ENCODE peak calls at places on chromosomes 7 and 10, in ten cellular contexts. L is activated T-cell treated with anti-CD3 and anti-CD28 coated beads for 24 hours; X is Caki2; P is iPS-NIHi11; I is activated T-helper 1 cell treated with anti-CD3 and anti-CD28 coated beads, Interleukin-2, amount 50 U/mL, for 16 hours; E is stimulated activated CD8-positive, alpha-beta memory T cell treated with anti-CD3 and anti-CD28 coated beads, Interleukin-4, amount 100 ng/mL, for 24 hours; W is HCEC 1CT; K is cardiac fibroblast; Q is EL; U is mucosa of gallbladder. T is an unnamed sample.

GRCh38 chr10:112950714-112951348 is 784 bp downstream of the TCF7L2 start:
- DNase-seq in L (no peak), X (peak), P (no peak), I (no peak), E (no peak), W (peak), K (peak), Q (peak), U (no peak), T (peak)

GRCh38 chr10:91743460-91743859 is 54.8 kb upstream of the TNKS2 start:
- DNase-seq in L (no peak), X (no peak), P (no peak), I (no peak), E (no peak), W (no peak), K (no peak), Q (no peak), U (no peak), T (no peak)

GRCh38 chr7:29989257-29989995 is at the start of gene SCRN1:
- DNase-seq in L (no peak), X (peak), P (peak), I (no peak), E (peak), W (peak), K (peak), Q (no peak), U (peak), T (peak)

GRCh38 chr7:35647171-35647574 is 47.8 kb downstream of the HERPUD2 start:
- DNase-seq in L (no peak), X (no peak), P (peak), I (no peak), E (no peak), W (peak), K (peak), Q (no peak), U (no peak), T (no peak)

GRCh38 chr10:25701651-25702050 is 232.4 kb upstream of the MYO3A start:
- DNase-seq in L (no peak), X (no peak), P (peak), I (no peak), E (no peak), W (no peak), K (no peak), Q (no peak), U (no peak), T (no peak)

GRCh38 chr10:133460208-133460769 is 6.5 kb downstream of the SCART1 start:
- DNase-seq in L (no peak), X (no peak), P (no peak), I (no peak), E (no peak), W (no peak), K (no peak), Q (no peak), U (peak), T (no peak)

GRCh38 chr10:13816195-13816926 is 229.6 kb downstream of the PRPF18 start:
- DNase-seq in L (no peak), X (no peak), P (no peak), I (no peak), E (no peak), W (peak), K (peak), Q (peak), U (peak), T (peak)

GRCh38 chr10:6537704-6538103 is 42.4 kb downstream of the PRKCQ start:
- DNase-seq in L (no peak), X (no peak), P (no peak), I (no peak), E (no peak), W (no peak), K (no peak), Q (no peak), U (no peak), T (peak)

GRCh38 chr7:38129162-38129561 is 48.9 kb upstream of the STARD3NL start:
- DNase-seq in L (no peak), X (no peak), P (no peak), I (no peak), E (no peak), W (no peak), K (no peak), Q (no peak), U (no peak), T (no peak)

GRCh38 chr7:151679073-151679708 is 159.5 kb upstream of the RHEB start:
- DNase-seq in L (no peak), X (no peak), P (no peak), I (no peak), E (no peak), W (no peak), K (no peak), Q (no peak), U (no peak), T (no peak)

GRCh38 chr7:27221201-27221797 is 21.3 kb upstream of the EVX1 start:
- DNase-seq in L (no peak), X (no peak), P (no peak), I (no peak), E (no peak), W (no peak), K (no peak), Q (no peak), U (no peak), T (no peak)

GRCh38 chr7:17651926-17652385 is 288.3 kb downstream of the SNX13 start:
- DNase-seq in L (no peak), X (no peak), P (no peak), I (no peak), E (no peak), W (peak), K (peak), Q (peak), U (no peak), T (peak)

GRCh38 chr10:105605104-105605503 is 964.0 kb downstream of the SORCS3 start:
- DNase-seq in L (no peak), X (no peak), P (no peak), I (no peak), E (no peak), W (no peak), K (no peak), Q (no peak), U (no peak), T (no peak)